ENCODE peak calls at places on chromosomes 11 and 22, in seven cellular contexts. P is activated CD4-positive, alpha-beta T cell treated with anti-CD3 and anti-CD28 coated beads, Interleukin-2, amount 50 U/mL, for 4 hours; R is NCI-H1694 treated with DMSO at 0.1 percent for 48 hours; G is CD8-positive, alpha-beta memory T cell; L is bronchial epithelial cell; T is cerebellar cortex; Q is T-helper 1 cell. J is an unnamed sample.

GRCh38 chr11:18371279-18371678 is 23.1 kb upstream of the LDHA start:
- DNase-seq in R (no peak), P (no peak), T (no peak), L (no peak), G (no peak), Q (no peak), J (no peak)

GRCh38 chr11:8229299-8230177 is 34.1 kb downstream of the LMO1 start:
- DNase-seq in L (peak; percentile 78), Q (no peak), G (no peak), R (peak; percentile 79), T (peak; percentile 11), P (no peak), J (no peak)

GRCh38 chr11:88384678-88385015 is 47.1 kb upstream of the CTSC start:
- DNase-seq in L (no peak), T (no peak), G (no peak), Q (no peak), P (no peak), R (no peak), J (no peak)

GRCh38 chr22:42635531-42635930 is 4.9 kb downstream of the ATP5MGL start:
- DNase-seq in L (peak; percentile 93), P (no peak), G (no peak), T (no peak), Q (no peak), R (no peak), J (no peak)

GRCh38 chr11:3156282-3156660 is 8.8 kb downstream of the OSBPL5 start:
- DNase-seq in R (no peak), G (peak; percentile 26), P (no peak), T (no peak), L (no peak), Q (no peak), J (no peak)

GRCh38 chr11:132471491-132471890 is 1060.8 kb downstream of the OPCML start:
- DNase-seq in Q (no peak), G (no peak), P (no peak), R (no peak), T (no peak), L (peak; percentile 55), J (no peak)

GRCh38 chr11:94526645-94527438 is 14.6 kb downstream of the C11orf97 start:
- DNase-seq in T (no peak), P (no peak), L (peak; percentile 68), R (no peak), Q (no peak), G (no peak), J (no peak)

GRCh38 chr11:111347002-111347722 is 31.9 kb downstream of the POU2AF1 start:
- DNase-seq in Q (no peak), G (no peak), P (no peak), T (no peak), L (no peak), R (no peak), J (no peak)

GRCh38 chr11:119512373-119512772 is 89.4 kb upstream of the THY1 start:
- DNase-seq in G (no peak), P (no peak), T (no peak), R (no peak), Q (no peak), L (no peak), J (no peak)

GRCh38 chr11:10397226-10397987 is 57.7 kb upstream of the AMPD3 start:
- DNase-seq in L (no peak), G (no peak), T (no peak), R (no peak), Q (no peak), P (no peak), J (no peak)

GRCh38 chr11:3121416-3121815 is 43.7 kb downstream of the OSBPL5 start:
- DNase-seq in G (no peak), P (no peak), Q (no peak), T (no peak), L (no peak), R (no peak), J (no peak)

GRCh38 chr22:32818446-32819115 is 17.1 kb downstream of the TIMP3 start:
- DNase-seq in P (no peak), G (no peak), L (no peak), R (no peak), T (no peak), Q (no peak), J (no peak)

GRCh38 chr11:118907051-118907748 is 18.5 kb downstream of the BCL9L start:
- DNase-seq in T (peak; percentile 93), G (peak; percentile 88), Q (peak; percentile 83), R (no peak), P (peak; percentile 86), L (peak; percentile 64), J (peak; percentile 84)

J was measured in effector CD4-positive, alpha-beta T cell.